ENCODE peak calls at places on chromosomes 12 and 14, in seven cellular contexts. One of them, this sample, is unnamed. For H3K4me1, the result is how much of the 10 kb centered on the place peaks cover.

GRCh38 chr12:43370299-43370698 is 181.7 kb downstream of the ADAMTS20 start:
- DNase-seq in spleen: no peak
- DNase-seq in ascending aorta: no peak
- DNase-seq in esophagus muscularis mucosa: no peak
- DNase-seq in upper lobe of right lung: no peak
- DNase-seq in uterus: no peak
- DNase-seq in IMR-90: peak
- DNase-seq in this sample: no peak

GRCh38 chr14:97655169-97655948 is 858.2 kb downstream of the VRK1 start:
- DNase-seq in esophagus muscularis mucosa: no peak
- DNase-seq in uterus: no peak
- DNase-seq in spleen: no peak
- DNase-seq in IMR-90: no peak
- DNase-seq in ascending aorta: no peak
- DNase-seq in upper lobe of right lung: no peak
- DNase-seq in this sample: no peak

GRCh38 chr14:43790681-43791080 is 716.4 kb downstream of the FSCB start:
- DNase-seq in spleen: no peak
- DNase-seq in uterus: no peak
- DNase-seq in ascending aorta: no peak
- DNase-seq in esophagus muscularis mucosa: no peak
- DNase-seq in upper lobe of right lung: no peak
- DNase-seq in IMR-90: no peak
- DNase-seq in this sample: no peak

GRCh38 chr12:120252071-120252906 is 13.2 kb downstream of the PXN start:
- DNase-seq in upper lobe of right lung: no peak
- DNase-seq in spleen: peak
- DNase-seq in IMR-90: no peak
- DNase-seq in esophagus muscularis mucosa: no peak
- DNase-seq in ascending aorta: peak
- DNase-seq in uterus: no peak
- DNase-seq in this sample: no peak

GRCh38 chr12:110312581-110313360 is 31.7 kb downstream of the ATP2A2 start:
- DNase-seq in spleen: no peak
- DNase-seq in IMR-90: peak
- DNase-seq in esophagus muscularis mucosa: no peak
- DNase-seq in upper lobe of right lung: no peak
- DNase-seq in uterus: peak
- DNase-seq in ascending aorta: no peak
- DNase-seq in this sample: no peak

GRCh38 chr12:14510574-14510973 is 57.1 kb downstream of the PLBD1 start:
- DNase-seq in upper lobe of right lung: no peak
- DNase-seq in spleen: no peak
- DNase-seq in uterus: no peak
- DNase-seq in esophagus muscularis mucosa: no peak
- DNase-seq in IMR-90: no peak
- DNase-seq in ascending aorta: no peak
- DNase-seq in this sample: no peak

GRCh38 chr14:105862581-105863239 is 336.3 kb downstream of the TMEM121 start:
- DNase-seq in uterus: no peak
- DNase-seq in upper lobe of right lung: peak
- DNase-seq in ascending aorta: no peak
- DNase-seq in esophagus muscularis mucosa: no peak
- DNase-seq in spleen: peak
- DNase-seq in IMR-90: no peak
- DNase-seq in this sample: peak

GRCh38 chr12:71046215-71046614 is 111.6 kb downstream of the TSPAN8 start:
- DNase-seq in uterus: no peak
- DNase-seq in upper lobe of right lung: no peak
- DNase-seq in ascending aorta: no peak
- DNase-seq in spleen: no peak
- DNase-seq in IMR-90: peak
- DNase-seq in esophagus muscularis mucosa: no peak
- DNase-seq in this sample: no peak

GRCh38 chr14:51293149-51293925 is 53.3 kb downstream of the TMX1 start:
- DNase-seq in IMR-90: peak
- DNase-seq in uterus: peak
- DNase-seq in ascending aorta: peak
- DNase-seq in upper lobe of right lung: no peak
- DNase-seq in esophagus muscularis mucosa: peak
- DNase-seq in spleen: no peak
- DNase-seq in this sample: no peak

GRCh38 chr14:105050551-105050897 is 14.7 kb downstream of the GPR132 start:
- DNase-seq in esophagus muscularis mucosa: no peak
- DNase-seq in uterus: no peak
- DNase-seq in ascending aorta: no peak
- DNase-seq in IMR-90: peak
- DNase-seq in spleen: peak
- DNase-seq in upper lobe of right lung: peak
- DNase-seq in this sample: no peak

GRCh38 chr12:124750149-124750656 is 113.5 kb downstream of the SCARB1 start:
- DNase-seq in esophagus muscularis mucosa: no peak
- DNase-seq in ascending aorta: no peak
- DNase-seq in uterus: no peak
- DNase-seq in upper lobe of right lung: no peak
- DNase-seq in IMR-90: no peak
- DNase-seq in spleen: no peak
- DNase-seq in this sample: no peak

GRCh38 chr12:98126637-98127335 is 388.6 kb upstream of the TMPO start:
- DNase-seq in upper lobe of right lung: no peak
- DNase-seq in uterus: no peak
- DNase-seq in spleen: no peak
- DNase-seq in IMR-90: no peak
- DNase-seq in ascending aorta: no peak
- DNase-seq in esophagus muscularis mucosa: peak
- DNase-seq in this sample: no peak

GRCh38 chr12:58242803-58243628 is 301.6 kb downstream of the ATP23 start:
- DNase-seq in upper lobe of right lung: no peak
- DNase-seq in ascending aorta: no peak
- DNase-seq in spleen: no peak
- DNase-seq in esophagus muscularis mucosa: no peak
- DNase-seq in uterus: no peak
- DNase-seq in IMR-90: peak
- DNase-seq in this sample: no peak

GRCh38 chr12:9104767-9105423 is 10.8 kb downstream of the A2M start:
- DNase-seq in uterus: no peak
- DNase-seq in upper lobe of right lung: no peak
- DNase-seq in ascending aorta: no peak
- DNase-seq in esophagus muscularis mucosa: no peak
- DNase-seq in spleen: no peak
- DNase-seq in IMR-90: no peak
- DNase-seq in this sample: no peak

GRCh38 chr12:9104087-9104486 is 11.6 kb downstream of the A2M start:
- DNase-seq in IMR-90: no peak
- DNase-seq in esophagus muscularis mucosa: no peak
- DNase-seq in uterus: no peak
- DNase-seq in spleen: no peak
- DNase-seq in ascending aorta: no peak
- DNase-seq in upper lobe of right lung: no peak
- DNase-seq in this sample: no peak

GRCh38 chr12:9106067-9106466 is 9.7 kb downstream of the A2M start:
- DNase-seq in IMR-90: no peak
- DNase-seq in uterus: no peak
- DNase-seq in ascending aorta: no peak
- DNase-seq in upper lobe of right lung: no peak
- DNase-seq in esophagus muscularis mucosa: no peak
- DNase-seq in spleen: no peak
- DNase-seq in this sample: no peak

GRCh38 chr12:9101018-9101687 is 14.6 kb downstream of the A2M start:
- DNase-seq in uterus: no peak
- DNase-seq in esophagus muscularis mucosa: no peak
- DNase-seq in spleen: no peak
- DNase-seq in ascending aorta: no peak
- DNase-seq in IMR-90: no peak
- DNase-seq in upper lobe of right lung: no peak
- DNase-seq in this sample: no peak

DNA sequence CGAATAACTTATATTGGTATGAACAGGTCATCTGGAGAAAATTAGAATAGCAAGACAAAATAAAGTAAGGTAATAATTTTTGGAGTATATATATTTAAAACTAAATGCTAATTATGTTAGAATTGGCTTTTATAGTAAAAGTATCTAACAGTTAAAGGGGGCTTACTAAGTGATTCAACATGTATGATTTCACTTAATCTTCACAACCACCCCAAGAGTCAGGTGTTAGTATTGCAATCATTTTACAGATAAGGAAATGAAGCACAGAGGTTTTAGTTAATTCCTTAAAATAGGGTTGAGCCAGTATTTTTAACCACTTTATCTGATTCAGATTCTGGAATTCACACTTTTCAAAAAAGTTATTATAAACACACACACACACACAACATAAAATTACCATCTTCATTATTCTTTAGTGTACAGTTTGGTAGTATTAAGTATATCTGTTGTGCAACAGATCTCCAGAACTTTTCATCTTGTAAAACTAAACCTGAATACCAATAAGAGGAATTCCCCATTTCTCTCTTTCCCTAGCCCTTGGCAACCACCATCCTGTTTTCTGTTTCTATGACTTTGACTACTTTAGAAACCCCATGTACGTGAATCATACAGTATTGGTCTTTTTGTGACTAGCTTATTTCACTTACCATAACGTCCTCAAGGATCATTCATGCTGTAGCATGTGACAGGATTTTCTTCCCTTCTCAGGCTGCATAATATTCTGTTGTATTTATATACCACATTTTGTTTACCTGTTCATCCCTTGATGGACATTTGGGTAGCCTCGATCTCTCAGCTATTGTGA is 12.5 kb downstream of the A2M start:
- DNase-seq in upper lobe of right lung: no peak
- DNase-seq in esophagus muscularis mucosa: no peak
- DNase-seq in spleen: no peak
- DNase-seq in ascending aorta: no peak
- DNase-seq in uterus: no peak
- DNase-seq in IMR-90: no peak
- DNase-seq in this sample: no peak
- TF ChIP-seq CTCF in upper lobe of right lung: peak
- TF ChIP-seq CTCF in esophagus muscularis mucosa: no peak
- TF ChIP-seq CTCF in spleen: no peak
- TF ChIP-seq CTCF in ascending aorta: no peak
- TF ChIP-seq CTCF in uterus: no peak
- TF ChIP-seq CTCF in IMR-90: no peak
- TF ChIP-seq CTCF in this sample: no peak

DNA sequence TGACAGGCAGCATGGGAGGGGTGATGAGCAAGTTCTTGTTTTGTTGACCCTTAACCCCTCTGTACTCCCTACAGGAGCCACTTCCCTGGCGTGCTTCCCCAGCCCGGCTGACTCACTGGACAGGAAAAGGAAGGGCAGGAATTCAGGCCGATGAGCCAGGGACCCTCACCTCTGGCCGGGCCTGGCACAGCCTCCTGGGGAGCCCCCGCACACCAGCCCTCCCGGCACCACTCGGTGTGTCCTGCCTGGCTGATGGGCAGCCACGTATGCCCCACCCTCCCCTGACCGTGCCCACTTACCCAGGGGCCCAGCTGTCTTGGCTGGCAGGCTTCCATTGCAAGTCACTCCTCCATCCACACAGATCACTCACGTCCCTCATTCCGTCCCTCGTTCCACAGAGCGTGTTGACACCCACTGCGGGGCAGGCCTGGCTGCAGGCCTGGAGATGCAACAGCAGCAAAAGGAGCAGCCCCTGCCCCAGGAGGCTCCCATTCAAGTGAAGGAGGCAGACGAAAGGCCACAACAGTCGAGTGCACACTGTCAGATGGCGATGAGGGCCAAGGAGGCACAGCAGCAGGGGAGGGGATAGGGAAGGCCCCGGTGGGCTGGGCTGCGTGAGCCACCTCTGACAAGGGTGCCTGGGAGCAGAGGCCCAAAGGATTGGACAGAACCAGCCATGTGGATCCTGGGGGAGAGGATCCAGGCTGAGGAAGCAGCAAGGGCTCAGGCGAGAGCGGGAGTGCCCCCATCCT is 19.7 kb upstream of the CD9 start:
- DNase-seq in upper lobe of right lung: peak
- DNase-seq in esophagus muscularis mucosa: no peak
- DNase-seq in spleen: peak
- DNase-seq in ascending aorta: peak
- DNase-seq in uterus: peak
- DNase-seq in IMR-90: peak
- DNase-seq in this sample: peak
- H3K27ac ChIP-seq in upper lobe of right lung: peak
- H3K27ac ChIP-seq in esophagus muscularis mucosa: peak
- H3K27ac ChIP-seq in spleen: peak
- H3K27ac ChIP-seq in ascending aorta: peak
- H3K27ac ChIP-seq in uterus: peak
- H3K27ac ChIP-seq in IMR-90: peak
- H3K27ac ChIP-seq in this sample: peak

DNA sequence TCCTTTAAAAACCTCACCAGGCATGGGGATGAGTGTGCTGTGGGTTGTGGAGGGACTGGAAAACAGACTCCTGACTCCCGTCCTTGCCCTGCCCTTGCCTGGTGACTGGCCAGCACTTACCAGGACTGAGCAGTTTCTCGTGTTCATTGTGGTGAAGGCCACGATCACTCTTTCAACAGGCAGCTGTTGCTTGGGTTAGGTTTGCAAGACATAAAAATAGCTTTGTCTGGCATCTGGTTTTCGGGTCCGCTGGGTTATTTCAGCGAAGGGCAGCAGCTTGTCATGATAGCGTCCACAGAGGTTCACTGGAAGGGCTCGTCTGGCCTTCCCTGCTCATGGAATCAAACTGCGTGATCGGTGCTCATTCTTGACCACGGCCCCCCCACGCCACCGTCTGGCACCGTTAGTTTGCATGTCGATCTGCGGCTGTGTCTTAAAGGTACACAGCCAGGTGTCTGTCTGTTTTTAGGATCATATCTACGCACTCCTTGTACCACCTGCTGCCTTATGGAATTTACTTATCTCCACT is 15.2 kb downstream of the ACACB start:
- DNase-seq in IMR-90: no peak
- DNase-seq in spleen: no peak
- DNase-seq in uterus: no peak
- DNase-seq in ascending aorta: no peak
- DNase-seq in esophagus muscularis mucosa: no peak
- DNase-seq in upper lobe of right lung: no peak
- DNase-seq in this sample: no peak
- H3K4me1 ChIP-seq in IMR-90: under half
- H3K4me1 ChIP-seq in spleen: under half
- H3K4me1 ChIP-seq in uterus: under half
- H3K4me1 ChIP-seq in ascending aorta: under half
- H3K4me1 ChIP-seq in esophagus muscularis mucosa: half or more
- H3K4me1 ChIP-seq in upper lobe of right lung: under half
- H3K4me1 ChIP-seq in this sample: under half

DNA sequence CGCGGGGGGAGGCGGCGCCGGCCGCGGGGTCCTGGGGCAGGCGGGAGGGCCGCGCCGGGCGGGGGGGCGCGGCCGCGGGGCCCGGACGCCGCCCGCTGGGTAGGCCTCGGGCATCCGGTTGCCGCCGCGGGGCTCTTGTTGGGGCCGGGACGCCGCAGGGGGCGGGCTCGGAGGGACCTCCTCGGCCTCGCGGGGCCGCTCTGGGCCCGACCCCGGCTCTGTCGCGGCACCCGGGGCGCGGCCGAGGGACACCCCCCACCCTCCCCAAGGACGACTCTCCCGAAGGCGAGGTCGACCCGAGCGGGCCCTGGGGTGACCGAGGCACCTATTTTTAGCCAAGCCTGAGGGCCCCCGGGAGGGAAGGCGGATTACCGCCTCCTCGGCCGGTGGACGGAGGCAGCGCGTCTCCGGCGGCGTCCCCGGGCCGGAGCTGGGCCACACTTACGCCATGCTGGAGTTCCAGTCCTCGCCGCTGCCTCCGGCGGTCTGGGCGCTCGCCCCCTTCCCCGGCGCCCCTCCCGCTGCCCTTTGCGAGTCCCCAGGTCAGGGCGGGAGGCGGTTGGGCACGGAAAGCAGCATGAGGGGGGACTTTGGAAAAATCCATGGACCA is 499 bp downstream of the KTN1 start:
- DNase-seq in upper lobe of right lung: peak
- DNase-seq in spleen: peak
- DNase-seq in ascending aorta: peak
- DNase-seq in uterus: peak
- DNase-seq in esophagus muscularis mucosa: no peak
- DNase-seq in IMR-90: no peak
- DNase-seq in this sample: peak
- TF ChIP-seq CTCF in upper lobe of right lung: no peak
- TF ChIP-seq CTCF in spleen: no peak
- TF ChIP-seq CTCF in ascending aorta: no peak
- TF ChIP-seq CTCF in uterus: no peak
- TF ChIP-seq CTCF in esophagus muscularis mucosa: no peak
- TF ChIP-seq CTCF in IMR-90: no peak
- TF ChIP-seq CTCF in this sample: peak